ENCODE peak calls at places on chromosomes 5 and 9, in four cellular contexts. Y is activated T-helper 1 cell treated with anti-CD3 and anti-CD28 coated beads, Interleukin-2, amount 50 U/mL, for 16 hours; V is amygdala; M is mesenteric fat pad. J is an unnamed sample.

GRCh38 chr9:100436566-100436965 is 9.6 kb downstream of the MSANTD3 start:
- DNase-seq in M (no peak), Y (no peak), V (no peak), J (no peak)

GRCh38 chr5:131303537-131303936 is 39.7 kb downstream of the CDC42SE2 start:
- DNase-seq in M (no peak), V (no peak), Y (no peak), J (no peak)

GRCh38 chr9:104748359-104749031 is 1.0 kb downstream of the NIPSNAP3A start:
- DNase-seq in Y (no peak), V (no peak), M (no peak), J (no peak)

GRCh38 chr9:24035816-24036215 is 209.8 kb upstream of the ELAVL2 start:
- DNase-seq in Y (no peak), M (no peak), V (no peak), J (no peak)

GRCh38 chr9:10268500-10269485 is 344.0 kb downstream of the PTPRD start:
- DNase-seq in V (no peak), M (no peak), Y (no peak), J (peak; percentile 59)

GRCh38 chr5:69295088-69295754 is 37.4 kb downstream of the CCDC125 start:
- DNase-seq in M (no peak), Y (no peak), V (no peak), J (no peak)

GRCh38 chr5:140800816-140801493 is at the start of gene PCDHA3:
- DNase-seq in M (no peak), Y (no peak), V (no peak), J (no peak)

GRCh38 chr5:33891731-33892418 is at the start of gene ADAMTS12:
- DNase-seq in Y (no peak), V (no peak), M (no peak), J (no peak)

GRCh38 chr5:149857499-149857898 is 87.1 kb downstream of the PDE6A start:
- DNase-seq in M (no peak), Y (no peak), V (no peak), J (no peak)

GRCh38 chr5:109035470-109035869 is 287.8 kb downstream of the FER start:
- DNase-seq in V (no peak), Y (no peak), M (no peak), J (no peak)

GRCh38 chr5:179606071-179606909 is 17.2 kb downstream of the HNRNPH1 start:
- DNase-seq in M (peak; percentile 88), V (no peak), Y (no peak), J (no peak)

GRCh38 chr5:35274839-35275509 is 44.7 kb upstream of the PRLR start:
- DNase-seq in M (no peak), V (no peak), Y (no peak), J (no peak)

GRCh38 chr5:149804478-149805450 is 74.7 kb downstream of the PPARGC1B start:
- DNase-seq in Y (no peak), M (no peak), V (no peak), J (no peak)

GRCh38 chr9:129252937-129253819 is 75.1 kb upstream of the IER5L start:
- DNase-seq in M (peak; percentile 84), Y (no peak), V (no peak), J (peak; percentile 58)

GRCh38 chr5:29498860-29499259 is 1694.6 kb upstream of the CDH6 start:
- DNase-seq in V (no peak), Y (no peak), M (peak; percentile 77), J (no peak)

GRCh38 chr9:131721096-131721495 is 18.8 kb downstream of the RAPGEF1 start:
- DNase-seq in M (no peak), Y (no peak), V (no peak), J (no peak)

GRCh38 chr9:72843525-72844439 is 109.1 kb downstream of the ALDH1A1 start:
- DNase-seq in V (no peak), M (no peak), Y (no peak), J (no peak)

GRCh38 chr9:35177520-35177919 is 15.7 kb downstream of the UNC13B start:
- DNase-seq in M (no peak), V (no peak), Y (no peak), J (no peak)

GRCh38 chr5:133708451-133708850 is 96.1 kb upstream of the FSTL4 start:
- DNase-seq in V (no peak), M (no peak), Y (no peak), J (no peak)

GRCh38 chr9:107221321-107221720 is 61.8 kb upstream of the RAD23B start:
- DNase-seq in Y (no peak), M (no peak), V (no peak), J (no peak)

GRCh38 chr5:16600397-16600796 is 16.4 kb downstream of the RETREG1 start:
- DNase-seq in Y (no peak), V (peak; percentile 6), M (no peak), J (no peak)

GRCh38 chr5:44774279-44774880 is 34.4 kb upstream of the MRPS30 start:
- DNase-seq in M (no peak), Y (no peak), V (no peak), J (no peak)

GRCh38 chr5:56669534-56670483 is 145.5 kb upstream of the MAP3K1 start:
- DNase-seq in V (no peak), M (no peak), Y (no peak), J (no peak)

GRCh38 chr9:14373726-14374125 is 59.8 kb upstream of the NFIB start:
- DNase-seq in M (no peak), Y (no peak), V (no peak), J (no peak)

GRCh38 chr5:32076699-32077695 is 97.1 kb downstream of the GOLPH3 start:
- DNase-seq in M (peak; percentile 82), V (no peak), Y (no peak), J (no peak)

GRCh38 chr9:126113756-126114408 is 212.7 kb upstream of the MVB12B start:
- DNase-seq in V (no peak), M (peak; percentile 67), Y (no peak), J (no peak)

GRCh38 chr5:66849803-66850202 is 253.6 kb downstream of the MAST4 start:
- DNase-seq in V (no peak), M (no peak), Y (no peak), J (no peak)

GRCh38 chr5:52988335-52989024 is 672 bp upstream of the ITGA2 start:
- DNase-seq in Y (no peak), V (no peak), M (no peak), J (peak; percentile 62)

J was measured in posterior cingulate gyrus.